ENCODE peak calls at places on chromosome 16, in ten cellular contexts. B is hepatocyte; L is left ventricle myocardium inferior; D is CD8-positive, alpha-beta T cell; U is left lung; C is body of pancreas; M is breast epithelium; R is keratinocyte; V is Caco-2; J is psoas muscle. O is an unnamed sample. For H3K36me3, the result is how much of the 10 kb centered on the place peaks cover.

GRCh38 chr16:30886145-30886544 is 7.7 kb downstream of the BCL7C start:
- DNase-seq in B (no peak), L (no peak), D (no peak), U (no peak), C (no peak), M (no peak), R (no peak), V (no peak), J (no peak), O (no peak)

GRCh38 chr16:69073181-69073669 is 32.2 kb upstream of the HAS3 start:
- DNase-seq in B (peak), L (no peak), D (no peak), U (no peak), C (no peak), M (no peak), R (peak), V (no peak), J (no peak), O (peak)

GRCh38 chr16:80994451-80994850 is 12.2 kb downstream of the CMC2 start:
- DNase-seq in B (no peak), L (no peak), D (no peak), U (no peak), C (no peak), M (no peak), R (no peak), V (no peak), J (no peak), O (no peak)

GRCh38 chr16:61887903-61888302 is 148.3 kb downstream of the CDH8 start:
- DNase-seq in B (peak), L (peak), D (no peak), U (peak), C (no peak), M (no peak), R (peak), V (no peak), J (no peak), O (peak)

GRCh38 chr16:51095890-51096626 is 55.0 kb downstream of the SALL1 start:
- DNase-seq in B (no peak), L (no peak), D (no peak), U (no peak), C (no peak), M (no peak), R (no peak), V (no peak), J (no peak), O (no peak)

GRCh38 chr16:12704492-12705111 is 99.1 kb downstream of the CPPED1 start:
- DNase-seq in B (no peak), L (no peak), D (no peak), U (no peak), C (no peak), M (no peak), R (no peak), V (no peak), J (no peak), O (no peak)

GRCh38 chr16:50204426-50205108 is 51.5 kb downstream of the TENT4B start:
- DNase-seq in B (no peak), L (no peak), D (no peak), U (no peak), C (no peak), M (no peak), R (no peak), V (no peak), J (no peak), O (no peak)

GRCh38 chr16:85017151-85017550 is 5.8 kb upstream of the ZDHHC7 start:
- DNase-seq in B (no peak), L (no peak), D (no peak), U (peak), C (no peak), M (no peak), R (no peak), V (no peak), J (no peak), O (no peak)

GRCh38 chr16:85750021-85750826 is 672 bp downstream of the C16orf74 start:
- DNase-seq in B (peak), L (peak), D (peak), U (peak), C (no peak), M (no peak), R (no peak), V (peak), J (no peak), O (no peak)

GRCh38 chr16:4693956-4694663 is 748 bp downstream of the NUDT16L1 start:
- DNase-seq in B (peak), L (peak), D (peak), U (no peak), C (peak), M (no peak), R (no peak), V (peak), J (peak), O (no peak)

GRCh38 chr16:87034317-87034716 is 282.9 kb downstream of the C16orf95 start:
- DNase-seq in B (no peak), L (no peak), D (no peak), U (no peak), C (no peak), M (no peak), R (no peak), V (no peak), J (no peak), O (no peak)

GRCh38 chr16:68059804-68060203 is 25.4 kb upstream of the NFATC3 start:
- DNase-seq in B (no peak), L (no peak), D (no peak), U (no peak), C (no peak), M (no peak), R (no peak), V (no peak), J (no peak), O (no peak)

GRCh38 chr16:2238396-2239230 is 2.4 kb downstream of the DNASE1L2 start:
- DNase-seq in B (no peak), L (no peak), D (no peak), U (no peak), C (no peak), M (no peak), R (no peak), V (peak), J (no peak), O (no peak)

GRCh38 chr16:2235695-2236361 is 416 bp upstream of the DNASE1L2 start:
- DNase-seq in B (no peak), L (no peak), D (no peak), U (no peak), C (no peak), M (no peak), R (no peak), V (no peak), J (no peak), O (no peak)

GRCh38 chr16:2237552-2238395 is 1.5 kb downstream of the DNASE1L2 start:
- DNase-seq in B (no peak), L (no peak), D (no peak), U (no peak), C (no peak), M (no peak), R (no peak), V (no peak), J (no peak), O (no peak)

GRCh38 chr16:2236362-2237075 is at the start of gene DNASE1L2:
- DNase-seq in B (peak), L (no peak), D (no peak), U (no peak), C (no peak), M (no peak), R (no peak), V (peak), J (no peak), O (no peak)

GRCh38 chr16:2237076-2237551 is 870 bp downstream of the DNASE1L2 start:
- DNase-seq in B (no peak), L (no peak), D (no peak), U (no peak), C (no peak), M (no peak), R (no peak), V (peak), J (no peak), O (no peak)
- H3K4me3 ChIP-seq in B (peak), L (peak), D (no peak), U (no peak), C (no peak), M (peak), R (no peak), V (peak), J (peak), O (no peak)

DNA sequence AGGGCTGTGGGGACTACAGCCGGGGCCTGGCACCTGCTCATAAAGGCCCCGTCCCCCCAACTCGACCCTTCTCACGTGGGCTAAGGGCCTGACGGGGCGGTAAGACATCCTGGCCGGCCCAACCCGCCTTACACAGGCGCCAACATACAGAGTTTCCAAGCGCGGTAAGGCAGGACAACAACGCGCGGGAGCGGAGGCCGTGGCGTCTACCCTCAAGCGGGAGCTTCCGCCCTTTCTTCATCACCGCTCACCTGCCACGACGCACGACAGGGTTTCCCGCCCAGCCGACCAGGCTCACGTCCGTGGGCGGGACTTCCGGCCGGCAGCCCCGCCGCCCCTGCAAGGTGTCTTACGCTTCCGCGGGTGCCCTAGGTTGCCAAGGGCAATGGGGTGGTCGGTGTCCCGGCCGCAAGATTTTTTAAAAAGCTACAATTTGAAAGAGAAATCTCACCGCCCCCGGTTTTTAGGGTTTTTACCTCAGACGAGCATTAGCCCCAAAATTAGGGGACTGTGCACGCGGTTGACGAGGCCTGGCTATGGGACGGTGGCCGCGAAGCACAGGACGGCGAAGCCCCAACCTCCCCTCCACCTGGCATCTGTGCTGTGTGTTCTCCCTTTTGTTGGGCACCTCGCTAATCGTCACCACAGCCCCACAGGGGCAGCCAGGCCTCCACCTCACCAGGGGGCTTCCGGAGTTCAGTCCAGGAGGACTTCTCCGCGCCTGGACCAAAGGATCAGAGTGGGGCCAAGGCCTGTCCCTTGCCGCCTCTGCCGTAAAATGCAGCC is at the start of gene TERB1:
- DNase-seq in B (no peak), L (no peak), D (no peak), U (no peak), C (no peak), M (no peak), R (no peak), V (no peak), J (no peak), O (no peak)
- TF ChIP-seq CTCF in B (no peak), L (no peak), D (no peak), U (no peak), C (no peak), M (no peak), R (no peak), V (no peak), J (no peak), O (no peak)

GRCh38 chr16:10931133-10931532 is 11.1 kb downstream of the DEXI start:
- DNase-seq in B (no peak), L (no peak), D (no peak), U (no peak), C (no peak), M (no peak), R (no peak), V (no peak), J (no peak), O (no peak)

GRCh38 chr16:10931977-10932632 is 10.2 kb downstream of the DEXI start:
- DNase-seq in B (no peak), L (no peak), D (no peak), U (no peak), C (no peak), M (no peak), R (no peak), V (no peak), J (no peak), O (no peak)

GRCh38 chr16:10932959-10933710 is 9.1 kb downstream of the DEXI start:
- DNase-seq in B (no peak), L (no peak), D (no peak), U (peak), C (no peak), M (no peak), R (no peak), V (peak), J (no peak), O (no peak)

GRCh38 chr16:10929853-10930754 is 12.2 kb downstream of the DEXI start:
- DNase-seq in B (no peak), L (no peak), D (no peak), U (no peak), C (peak), M (no peak), R (no peak), V (no peak), J (peak), O (no peak)

GRCh38 chr16:10930755-10931093 is 11.5 kb downstream of the DEXI start:
- DNase-seq in B (no peak), L (no peak), D (no peak), U (no peak), C (no peak), M (no peak), R (no peak), V (no peak), J (no peak), O (no peak)
- H3K36me3 ChIP-seq in B (under half), L (under half), D (under half), U (under half), C (under half), M (under half), R (under half), V (under half), J (under half), O (under half)

GRCh38 chr16:75249441-75249840 is 2.0 kb downstream of the BCAR1 start:
- DNase-seq in B (no peak), L (no peak), D (no peak), U (no peak), C (peak), M (no peak), R (no peak), V (no peak), J (no peak), O (no peak)
- H3K4me3 ChIP-seq in B (no peak), L (peak), D (no peak), U (peak), C (no peak), M (no peak), R (peak), V (no peak), J (peak), O (peak)

O was measured in kidney epithelial cell.